ENCODE peak calls at places on chromosomes 5 and 9, in ten cellular contexts. I is sigmoid colon, B is iPS DF 6.9, U is heart right ventricle, J is substantia nigra, T is A549, V is mesendoderm, N is WERI-Rb-1, G is K562, P is cardiac muscle cell. D is an unnamed sample.

GRCh38 chr9:107044872-107045271 is 181.9 kb downstream of the ZNF462 start:
- DNase-seq in I (no peak), B (no peak), U (no peak), J (no peak), T (no peak), V (no peak), N (peak; percentile 32), G (no peak), P (no peak), D (no peak)

GRCh38 chr9:114004221-114004716 is 73.8 kb downstream of the AMBP start:
- DNase-seq in I (peak; percentile 77), B (no peak), U (peak; percentile 89), J (peak; percentile 18), T (no peak), V (no peak), N (peak; percentile 6), G (no peak), P (peak; percentile 68), D (peak; percentile 92)

GRCh38 chr5:160312139-160312959 is at the start of gene CCNJL:
- DNase-seq in I (no peak), B (no peak), U (peak; percentile 63), J (peak; percentile 19), T (peak; percentile 62), V (peak; percentile 87), N (peak; percentile 81), G (peak; percentile 12), P (peak; percentile 86), D (no peak)

GRCh38 chr5:95918421-95919006 is 43.1 kb downstream of the ELL2 start:
- DNase-seq in I (no peak), B (no peak), U (no peak), J (no peak), T (no peak), V (no peak), N (no peak), G (peak; percentile 44), P (no peak), D (no peak)

GRCh38 chr9:87442451-87442850 is 55.2 kb upstream of the DAPK1 start:
- DNase-seq in I (no peak), B (no peak), U (no peak), J (no peak), T (no peak), V (no peak), N (no peak), G (no peak), P (no peak), D (no peak)

GRCh38 chr5:56951946-56952691 is at the start of gene MIER3:
- DNase-seq in I (peak; percentile 88), B (no peak), U (peak; percentile 75), J (peak; percentile 64), T (peak; percentile 75), V (peak; percentile 88), N (peak; percentile 81), G (peak; percentile 79), P (peak; percentile 94), D (peak; percentile 58)

GRCh38 chr5:41747291-41747690 is 122.9 kb downstream of the OXCT1 start:
- DNase-seq in I (no peak), B (no peak), U (no peak), J (no peak), T (no peak), V (no peak), N (no peak), G (peak; percentile 31), P (peak; percentile 34), D (no peak)

GRCh38 chr5:88660947-88661869 is 221.8 kb downstream of the MEF2C start:
- DNase-seq in I (peak; percentile 83), B (no peak), U (no peak), J (peak; percentile 98), T (peak; percentile 84), V (peak; percentile 98), N (peak; percentile 98), G (peak; percentile 56), P (peak; percentile 94), D (no peak)

DNA sequence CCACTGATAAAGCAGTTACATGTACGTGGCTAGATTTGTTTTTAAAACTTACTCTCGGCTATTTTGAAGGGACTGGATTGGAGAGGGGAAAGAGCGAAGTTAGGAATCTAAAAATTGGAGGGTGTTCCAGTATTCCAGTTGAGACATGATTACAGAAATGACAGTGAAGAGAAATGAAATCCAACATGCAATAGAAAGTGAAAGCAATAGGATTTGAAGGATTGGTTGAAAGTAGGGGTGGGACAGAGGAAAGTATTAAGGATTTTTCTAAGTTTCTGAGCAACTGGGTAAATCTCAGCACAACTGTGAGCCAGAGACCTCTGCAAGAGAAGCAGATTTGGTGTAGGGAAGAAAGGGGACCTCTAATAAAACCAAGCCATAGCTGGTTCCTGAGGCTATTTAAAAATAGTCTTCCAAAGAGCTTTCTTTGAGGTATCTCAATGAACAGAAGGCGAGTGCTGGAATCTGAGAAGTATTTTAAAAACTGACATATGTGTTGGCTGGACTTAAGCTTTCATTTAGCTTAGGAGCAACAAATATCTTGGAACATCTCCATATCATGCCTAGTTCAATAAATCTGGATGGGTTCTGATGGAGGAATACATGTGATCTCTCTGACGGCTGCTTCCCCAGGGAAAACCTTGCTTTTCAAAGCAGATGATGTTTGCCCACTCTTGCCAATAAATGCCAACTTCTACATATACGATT is 110.4 kb upstream of the IFNK start:
- DNase-seq in I (no peak), B (no peak), U (no peak), J (no peak), T (no peak), V (no peak), N (no peak), G (no peak), P (no peak), D (no peak)
- H3K27ac ChIP-seq in I (peak overlapping the region; percentile 58), B (no peak overlapping the region), U (peak overlapping the region; percentile 54), J (peak overlapping the region; percentile 65), T (no peak overlapping the region), V (no peak overlapping the region), N (no peak overlapping the region), G (no peak overlapping the region), P (no peak overlapping the region), D (peak overlapping the region; percentile 33)

GRCh38 chr9:95769909-95770433 is 105.5 kb upstream of the ERCC6L2 start:
- DNase-seq in I (no peak), B (no peak), U (no peak), J (no peak), T (no peak), V (no peak), N (no peak), G (no peak), P (no peak), D (no peak)

GRCh38 chr9:95770653-95771131 is 104.8 kb upstream of the ERCC6L2 start:
- DNase-seq in I (no peak), B (no peak), U (no peak), J (no peak), T (no peak), V (peak; percentile 97), N (no peak), G (no peak), P (peak; percentile 43), D (no peak)

GRCh38 chr9:95772320-95773060 is 103.0 kb upstream of the ERCC6L2 start:
- DNase-seq in I (peak; percentile 93), B (no peak), U (peak; percentile 23), J (no peak), T (no peak), V (peak; percentile 85), N (peak; percentile 84), G (no peak), P (peak; percentile 75), D (peak; percentile 71)

GRCh38 chr9:95773061-95773433 is 102.4 kb upstream of the ERCC6L2 start:
- DNase-seq in I (no peak), B (no peak), U (no peak), J (no peak), T (no peak), V (no peak), N (no peak), G (no peak), P (no peak), D (no peak)

DNA sequence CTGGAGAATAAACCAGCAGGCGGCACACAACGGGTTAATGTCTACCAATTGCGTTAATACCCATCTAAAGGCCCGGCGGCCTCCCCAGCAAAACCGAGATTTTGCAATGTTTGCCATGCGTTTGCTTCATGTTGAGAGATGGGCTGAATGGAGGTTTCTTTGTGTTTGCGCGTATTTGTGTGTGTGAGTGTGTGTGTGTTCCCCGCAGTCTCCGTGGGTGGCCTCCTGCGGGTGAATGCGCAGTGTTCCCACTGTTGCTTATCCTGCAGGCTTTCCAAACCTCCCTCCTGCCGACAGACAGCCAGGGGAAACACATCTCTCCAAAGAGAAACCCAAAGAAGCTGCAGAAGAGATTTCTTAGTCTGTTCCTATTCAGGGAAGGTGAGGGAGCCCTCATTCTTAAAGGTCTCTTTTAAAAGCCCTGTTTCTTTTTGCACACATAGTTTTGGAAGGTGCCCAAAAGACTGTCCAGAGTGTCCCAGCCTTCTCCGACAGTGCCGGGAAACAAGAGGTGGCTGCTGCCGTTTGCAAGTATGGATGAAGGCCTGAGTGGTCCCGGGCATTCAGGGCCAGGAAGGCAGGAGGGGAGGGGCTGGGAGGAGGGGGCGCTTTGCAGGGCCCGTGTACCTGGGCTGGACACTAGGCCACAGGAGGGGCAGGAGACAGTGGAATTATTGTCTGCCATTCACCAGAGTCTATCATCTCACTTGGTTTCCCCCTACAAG is 103.8 kb upstream of the ERCC6L2 start:
- DNase-seq in I (peak; percentile 83), B (no peak), U (no peak), J (no peak), T (no peak), V (peak; percentile 64), N (peak; percentile 39), G (no peak), P (peak; percentile 42), D (no peak)
- H3K27ac ChIP-seq in I (peak overlapping the region; percentile 85), B (no peak overlapping the region), U (no peak overlapping the region), J (no peak overlapping the region), T (no peak overlapping the region), V (peak overlapping the region; percentile 63), N (peak overlapping the region; percentile 57), G (no peak overlapping the region), P (peak overlapping the region; percentile 9), D (peak overlapping the region; percentile 87)

GRCh38 chr5:59745422-59745863 is 148.1 kb downstream of the PDE4D start:
- DNase-seq in I (peak; percentile 90), B (no peak), U (peak; percentile 6), J (no peak), T (peak; percentile 96), V (no peak), N (no peak), G (no peak), P (no peak), D (peak; percentile 92)

GRCh38 chr5:59744531-59744992 is 149.0 kb downstream of the PDE4D start:
- DNase-seq in I (no peak), B (no peak), U (no peak), J (no peak), T (peak; percentile 74), V (no peak), N (no peak), G (no peak), P (no peak), D (no peak)

GRCh38 chr5:59749782-59750520 is 143.6 kb downstream of the PDE4D start:
- DNase-seq in I (no peak), B (no peak), U (no peak), J (no peak), T (no peak), V (no peak), N (no peak), G (no peak), P (no peak), D (no peak)

GRCh38 chr5:59741599-59741998 is 151.9 kb downstream of the PDE4D start:
- DNase-seq in I (no peak), B (no peak), U (no peak), J (no peak), T (no peak), V (no peak), N (no peak), G (no peak), P (no peak), D (no peak)

DNA sequence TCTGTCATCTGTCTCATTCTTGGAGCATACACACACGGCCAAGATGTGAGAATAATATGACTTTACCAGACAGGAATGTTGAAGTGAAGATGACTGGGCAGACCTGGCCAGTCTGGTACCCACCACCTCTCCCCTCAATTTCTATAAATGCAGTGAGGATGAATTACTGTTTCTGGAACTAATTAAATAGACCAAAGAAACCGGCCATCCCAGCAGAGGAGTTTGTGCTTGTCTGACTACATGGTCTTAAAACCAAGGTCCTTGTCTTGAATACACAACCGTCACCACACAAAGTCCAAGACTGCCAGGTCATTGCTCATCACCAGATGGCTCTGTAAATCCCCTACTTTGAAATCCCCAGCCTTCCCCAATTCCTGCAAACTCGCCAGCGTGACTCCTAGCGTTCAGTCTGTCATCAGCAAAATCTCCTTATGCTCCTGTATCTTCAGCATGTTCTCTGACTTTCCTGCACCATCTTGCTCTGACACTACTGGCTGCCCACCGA is 147.2 kb downstream of the PDE4D start:
- DNase-seq in I (peak; percentile 69), B (no peak), U (no peak), J (no peak), T (peak; percentile 94), V (no peak), N (peak; percentile 70), G (no peak), P (no peak), D (peak; percentile 67)
- H3K27ac ChIP-seq in I (peak overlapping the region; percentile 81), B (no peak overlapping the region), U (no peak overlapping the region), J (no peak overlapping the region), T (peak overlapping the region; percentile 80), V (no peak overlapping the region), N (peak overlapping the region; percentile 17), G (no peak overlapping the region), P (no peak overlapping the region), D (peak overlapping the region; percentile 85)

GRCh38 chr9:9753266-9753665 is 859.5 kb downstream of the PTPRD start:
- DNase-seq in I (no peak), B (no peak), U (no peak), J (no peak), T (no peak), V (no peak), N (no peak), G (no peak), P (no peak), D (no peak)
- H3K27ac ChIP-seq in I (no peak overlapping the region), B (no peak overlapping the region), U (no peak overlapping the region), J (no peak overlapping the region), T (no peak overlapping the region), V (no peak overlapping the region), N (no peak overlapping the region), G (no peak overlapping the region), P (no peak overlapping the region), D (peak overlapping the region; percentile 68)

D was measured in tibial artery.